ENCODE peak calls at places on chromosomes 7 and 10, in seven cellular contexts. W is neuronal stem cell, U is psoas muscle, Y is Panc1, B is lower lobe of right lung, X is upper lobe of right lung, T is H9. P is an unnamed sample.

GRCh38 chr7:150675714-150676113 is 9.8 kb upstream of the GIMAP2 start:
- DNase-seq in W (no peak), U (no peak), Y (no peak), B (no peak), X (no peak), T (no peak), P (no peak)

GRCh38 chr7:132049462-132050304 is 493.3 kb upstream of the PODXL start:
- DNase-seq in W (peak), U (no peak), Y (peak), B (no peak), X (no peak), T (peak), P (no peak)

GRCh38 chr10:7696545-7696944 is 6.6 kb upstream of the ITIH2 start:
- DNase-seq in W (no peak), U (no peak), Y (no peak), B (peak), X (peak), T (no peak), P (no peak)

GRCh38 chr10:10914129-10914528 is 103.5 kb upstream of the CELF2 start:
- DNase-seq in W (no peak), U (no peak), Y (no peak), B (no peak), X (no peak), T (no peak), P (no peak)

GRCh38 chr7:26439502-26440252 is 148.0 kb downstream of the SNX10 start:
- DNase-seq in W (no peak), U (no peak), Y (no peak), B (no peak), X (no peak), T (no peak), P (no peak)

GRCh38 chr7:40808409-40808942 is 673.7 kb downstream of the SUGCT start:
- DNase-seq in W (no peak), U (no peak), Y (no peak), B (no peak), X (no peak), T (no peak), P (no peak)

GRCh38 chr10:71424496-71425194 is 27.9 kb downstream of the CDH23 start:
- DNase-seq in W (no peak), U (no peak), Y (no peak), B (no peak), X (no peak), T (no peak), P (no peak)

GRCh38 chr7:105131890-105132289 is 117.9 kb downstream of the KMT2E start:
- DNase-seq in W (no peak), U (no peak), Y (no peak), B (no peak), X (no peak), T (no peak), P (peak)

GRCh38 chr10:27743736-27744477 is 1.7 kb downstream of the MKX start:
- DNase-seq in W (no peak), U (no peak), Y (no peak), B (no peak), X (peak), T (no peak), P (no peak)

GRCh38 chr7:135512135-135512887 is 2.4 kb upstream of the CNOT4 start:
- DNase-seq in W (peak), U (no peak), Y (peak), B (no peak), X (no peak), T (no peak), P (no peak)

GRCh38 chr7:27714831-27715444 is 25.0 kb upstream of the TAX1BP1 start:
- DNase-seq in W (no peak), U (no peak), Y (no peak), B (no peak), X (no peak), T (no peak), P (no peak)

GRCh38 chr7:69591805-69592204 is 6.5 kb upstream of the AUTS2 start:
- DNase-seq in W (no peak), U (no peak), Y (no peak), B (no peak), X (no peak), T (no peak), P (no peak)

GRCh38 chr7:27167170-27167505 is 1.8 kb upstream of the HOXA9 start:
- DNase-seq in W (no peak), U (no peak), Y (no peak), B (peak), X (peak), T (no peak), P (no peak)

GRCh38 chr10:91347529-91347928 is 62.6 kb upstream of the HECTD2 start:
- DNase-seq in W (no peak), U (no peak), Y (no peak), B (no peak), X (no peak), T (no peak), P (no peak)

GRCh38 chr10:85992324-85992723 is 374.3 kb downstream of the GRID1 start:
- DNase-seq in W (no peak), U (no peak), Y (no peak), B (no peak), X (no peak), T (no peak), P (no peak)

GRCh38 chr7:35695987-35696386 is 1.1 kb upstream of the HERPUD2 start:
- DNase-seq in W (no peak), U (no peak), Y (no peak), B (no peak), X (no peak), T (no peak), P (no peak)

GRCh38 chr7:144830024-144830785 is 5.6 kb downstream of the TPK1 start:
- DNase-seq in W (no peak), U (no peak), Y (no peak), B (no peak), X (no peak), T (no peak), P (no peak)

GRCh38 chr7:19558527-19558926 is 150.3 kb downstream of the POLR1F start:
- DNase-seq in W (no peak), U (no peak), Y (no peak), B (no peak), X (no peak), T (no peak), P (no peak)

GRCh38 chr10:103679096-103679790 is 176.1 kb downstream of the SH3PXD2A start:
- DNase-seq in W (no peak), U (no peak), Y (no peak), B (no peak), X (no peak), T (no peak), P (no peak)

GRCh38 chr7:22173884-22174573 is 182.9 kb downstream of the RAPGEF5 start:
- DNase-seq in W (no peak), U (no peak), Y (no peak), B (no peak), X (no peak), T (no peak), P (no peak)

GRCh38 chr10:112758961-112759360 is 191.1 kb upstream of the TCF7L2 start:
- DNase-seq in W (no peak), U (no peak), Y (no peak), B (no peak), X (no peak), T (no peak), P (no peak)

GRCh38 chr10:49397036-49397999 is 1.4 kb upstream of the DRGX start:
- DNase-seq in W (peak), U (no peak), Y (no peak), B (no peak), X (no peak), T (peak), P (no peak)

GRCh38 chr7:30915751-30916150 is 4.1 kb downstream of the AQP1 start:
- DNase-seq in W (no peak), U (no peak), Y (no peak), B (peak), X (no peak), T (no peak), P (no peak)

GRCh38 chr7:125059861-125060456 is 130.3 kb upstream of the POT1 start:
- DNase-seq in W (no peak), U (no peak), Y (no peak), B (no peak), X (no peak), T (no peak), P (no peak)

GRCh38 chr10:8116926-8117493 is 62.5 kb downstream of the GATA3 start:
- DNase-seq in W (no peak), U (no peak), Y (no peak), B (no peak), X (no peak), T (no peak), P (no peak)

GRCh38 chr7:39735903-39736302 is 112.5 kb downstream of the RALA start:
- DNase-seq in W (no peak), U (no peak), Y (no peak), B (no peak), X (no peak), T (no peak), P (no peak)

GRCh38 chr7:83908526-83908925 is 259.6 kb upstream of the SEMA3E start:
- DNase-seq in W (no peak), U (no peak), Y (no peak), B (no peak), X (no peak), T (no peak), P (no peak)

GRCh38 chr7:16975712-16976111 is 93.9 kb upstream of the AGR3 start:
- DNase-seq in W (no peak), U (no peak), Y (no peak), B (no peak), X (no peak), T (no peak), P (no peak)

GRCh38 chr10:70662362-70663220 is 9.7 kb upstream of the ADAMTS14 start:
- DNase-seq in W (no peak), U (no peak), Y (no peak), B (no peak), X (peak), T (no peak), P (no peak)

GRCh38 chr7:143381427-143382125 is 431 bp downstream of the ZYX start:
- DNase-seq in W (no peak), U (peak), Y (no peak), B (peak), X (peak), T (peak), P (peak)

GRCh38 chr7:152968003-152968402 is 208.5 kb downstream of the ACTR3B start:
- DNase-seq in W (no peak), U (no peak), Y (no peak), B (no peak), X (no peak), T (no peak), P (no peak)

GRCh38 chr10:19421664-19422063 is 373.1 kb downstream of the MALRD1 start:
- DNase-seq in W (no peak), U (no peak), Y (no peak), B (no peak), X (no peak), T (no peak), P (no peak)

GRCh38 chr10:110311357-110311949 is 6.7 kb upstream of the SMNDC1 start:
- DNase-seq in W (peak), U (no peak), Y (peak), B (no peak), X (no peak), T (peak), P (peak)

GRCh38 chr10:96341219-96342182 is 17.3 kb downstream of the OPALIN start:
- DNase-seq in W (peak), U (no peak), Y (no peak), B (no peak), X (no peak), T (no peak), P (no peak)

DNA sequence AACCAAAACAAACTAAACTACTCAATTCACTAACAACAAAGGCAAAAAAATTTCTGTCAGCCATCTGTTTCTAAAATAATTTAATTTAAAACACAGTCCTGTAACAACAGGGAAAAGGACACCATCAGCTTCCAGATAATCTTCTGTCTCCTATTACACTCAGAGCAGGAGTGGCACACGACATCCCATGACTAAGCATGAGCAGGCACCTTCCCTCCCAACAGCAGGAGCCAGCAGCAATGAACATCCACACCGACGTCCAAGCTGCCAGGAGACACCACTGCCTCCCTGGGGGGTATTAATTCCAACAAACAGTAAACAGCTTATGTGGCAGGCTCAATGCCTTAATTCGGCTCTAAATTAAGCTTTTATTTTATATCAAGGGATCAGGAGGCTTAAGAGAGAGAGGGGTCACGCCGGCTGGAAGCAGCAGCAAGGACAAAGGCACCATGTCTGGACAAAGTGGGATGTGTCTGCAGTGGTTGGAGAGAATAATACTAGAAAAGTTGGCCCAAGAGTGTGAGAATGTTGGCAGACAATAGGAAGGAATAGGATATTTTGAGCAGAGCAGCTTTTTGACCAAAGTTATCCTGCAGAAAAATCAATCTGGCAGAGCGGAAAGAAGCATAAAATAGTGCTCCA is 45.6 kb downstream of the KIAA1549 start:
- DNase-seq in W (no peak), U (peak), Y (peak), B (no peak), X (no peak), T (no peak), P (no peak)
- H3K27ac ChIP-seq in W (no peak), U (peak), Y (peak), B (no peak), X (no peak), T (no peak), P (no peak)

GRCh38 chr7:151736403-151736909 is 140.5 kb downstream of the PRKAG2 start:
- DNase-seq in W (peak), U (peak), Y (peak), B (no peak), X (no peak), T (no peak), P (no peak)
- H3K27ac ChIP-seq in W (peak), U (peak), Y (peak), B (no peak), X (no peak), T (no peak), P (no peak)

GRCh38 chr10:60942604-60943269 is 1.2 kb downstream of the RHOBTB1 start:
- DNase-seq in W (no peak), U (peak), Y (no peak), B (peak), X (peak), T (no peak), P (peak)
- H3K27ac ChIP-seq in W (no peak), U (peak), Y (no peak), B (peak), X (peak), T (no peak), P (peak)

DNA sequence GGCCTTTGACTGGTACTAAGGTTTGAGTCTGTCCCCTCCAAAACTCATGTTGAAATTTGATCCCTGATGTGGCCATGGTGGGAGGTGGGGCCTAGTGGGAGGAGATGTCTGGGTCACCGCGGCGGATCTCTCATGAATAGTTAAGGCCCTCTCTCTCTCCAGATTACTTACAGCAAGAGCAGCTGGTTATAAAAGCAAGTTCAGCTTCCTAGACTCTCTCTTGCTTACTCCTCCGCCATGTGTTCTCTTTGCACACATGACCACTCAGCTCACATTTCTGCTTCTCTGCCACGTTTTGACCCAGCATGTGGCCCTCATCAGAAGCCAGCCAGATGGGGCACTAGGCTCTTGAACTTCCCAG is 29.9 kb upstream of the ZMIZ1 start:
- DNase-seq in W (peak), U (no peak), Y (no peak), B (peak), X (peak), T (peak), P (no peak)
- H3K27ac ChIP-seq in W (no peak), U (peak), Y (no peak), B (no peak), X (no peak), T (no peak), P (no peak)

GRCh38 chr10:23060918-23061317 is 34.5 kb upstream of the MSRB2 start:
- DNase-seq in W (no peak), U (no peak), Y (no peak), B (no peak), X (no peak), T (no peak), P (no peak)

GRCh38 chr10:23067337-23067736 is 28.0 kb upstream of the MSRB2 start:
- DNase-seq in W (no peak), U (no peak), Y (no peak), B (no peak), X (no peak), T (no peak), P (no peak)

GRCh38 chr10:23064288-23065114 is 30.9 kb upstream of the MSRB2 start:
- DNase-seq in W (no peak), U (no peak), Y (no peak), B (no peak), X (no peak), T (no peak), P (no peak)

GRCh38 chr10:23065549-23065948 is 29.8 kb upstream of the MSRB2 start:
- DNase-seq in W (no peak), U (peak), Y (no peak), B (peak), X (peak), T (no peak), P (peak)

GRCh38 chr10:23063387-23064287 is 31.7 kb upstream of the MSRB2 start:
- DNase-seq in W (no peak), U (no peak), Y (no peak), B (no peak), X (no peak), T (no peak), P (no peak)
- H3K27ac ChIP-seq in W (no peak), U (no peak), Y (no peak), B (no peak), X (no peak), T (no peak), P (no peak)

GRCh38 chr10:33804534-33804933 is 470.1 kb upstream of the NRP1 start:
- DNase-seq in W (no peak), U (no peak), Y (no peak), B (no peak), X (no peak), T (no peak), P (no peak)

GRCh38 chr10:33801705-33802104 is 467.2 kb upstream of the NRP1 start:
- DNase-seq in W (no peak), U (no peak), Y (peak), B (no peak), X (no peak), T (no peak), P (no peak)

GRCh38 chr10:33802566-33802965 is 468.1 kb upstream of the NRP1 start:
- DNase-seq in W (no peak), U (no peak), Y (no peak), B (no peak), X (no peak), T (no peak), P (no peak)

GRCh38 chr10:33800986-33801385 is 466.5 kb upstream of the NRP1 start:
- DNase-seq in W (no peak), U (no peak), Y (no peak), B (no peak), X (no peak), T (no peak), P (no peak)

DNA sequence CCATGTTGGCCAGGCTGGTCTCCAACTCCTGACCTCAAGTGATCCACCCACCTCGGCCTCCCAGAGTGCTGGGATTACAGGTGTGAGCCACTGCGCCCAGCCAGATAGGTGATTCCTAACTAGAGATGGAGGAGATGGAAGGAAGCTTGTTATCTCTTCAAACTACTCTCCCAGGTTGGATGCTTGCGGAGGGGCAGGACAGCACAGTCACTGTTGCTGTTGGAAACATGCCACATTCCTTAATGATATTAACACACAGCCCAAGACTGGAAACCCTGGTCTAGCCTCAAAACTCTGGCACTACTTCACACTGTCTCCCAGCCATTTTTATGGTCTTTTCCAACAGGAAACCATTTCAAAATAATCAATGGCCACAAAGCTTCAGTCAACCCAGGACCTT is 468.8 kb upstream of the NRP1 start:
- DNase-seq in W (no peak), U (no peak), Y (no peak), B (no peak), X (no peak), T (no peak), P (no peak)
- H3K27ac ChIP-seq in W (no peak), U (peak), Y (no peak), B (no peak), X (no peak), T (no peak), P (no peak)

GRCh38 chr7:66357062-66357461 is 151.9 kb downstream of the TPST1 start:
- DNase-seq in W (no peak), U (no peak), Y (no peak), B (no peak), X (no peak), T (no peak), P (no peak)
- H3K27ac ChIP-seq in W (no peak), U (no peak), Y (no peak), B (no peak), X (no peak), T (no peak), P (no peak)

DNA sequence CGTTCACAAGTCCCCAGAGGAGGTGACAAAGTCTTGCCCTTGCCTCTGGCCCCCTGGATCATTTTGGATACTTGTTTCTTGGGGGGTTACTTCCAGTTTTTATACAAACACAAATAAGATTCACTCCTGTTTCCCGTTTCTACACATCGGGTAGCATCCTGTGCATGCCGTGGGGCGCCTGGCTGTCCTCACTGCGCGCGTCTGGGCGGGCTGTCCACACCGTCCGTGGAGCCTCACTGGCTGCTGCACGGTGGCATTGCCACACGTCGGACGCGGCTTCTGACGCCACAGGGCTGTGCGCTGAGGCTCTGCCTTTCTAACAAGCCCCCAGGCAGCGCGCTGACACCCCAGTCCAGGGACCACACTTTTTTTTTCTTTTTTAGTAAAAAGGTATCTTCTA is 18.4 kb downstream of the BNIP3 start:
- DNase-seq in W (no peak), U (no peak), Y (no peak), B (no peak), X (no peak), T (no peak), P (no peak)
- H3K27ac ChIP-seq in W (no peak), U (no peak), Y (no peak), B (no peak), X (no peak), T (no peak), P (no peak)

GRCh38 chr10:125377368-125377767 is 217.0 kb upstream of the CTBP2 start:
- DNase-seq in W (no peak), U (no peak), Y (no peak), B (no peak), X (no peak), T (no peak), P (no peak)
- H3K27ac ChIP-seq in W (no peak), U (no peak), Y (no peak), B (no peak), X (no peak), T (no peak), P (no peak)